ENCODE peak calls at places on chromosomes 6 and 20, in four cellular contexts. W is heart right ventricle; P is activated CD8-positive, alpha-beta T cell treated with anti-CD3 and anti-CD28 coated beads for 36 hours; V is right atrium auricular region. B is an unnamed sample.

GRCh38 chr6:30882764-30883475 is 1.4 kb upstream of the DDR1 start:
- DNase-seq in W (no peak), P (peak; percentile 25), V (peak; percentile 71), B (no peak)

GRCh38 chr6:27630727-27631613 is 158.1 kb upstream of the ZNF184 start:
- DNase-seq in W (no peak), P (peak; percentile 84), V (no peak), B (no peak)

GRCh38 chr6:112223070-112223861 is 31.1 kb downstream of the LAMA4 start:
- DNase-seq in W (no peak), P (no peak), V (no peak), B (peak; percentile 89)

GRCh38 chr20:47792021-47792618 is 6.8 kb upstream of the SULF2 start:
- DNase-seq in W (peak; percentile 48), P (no peak), V (peak; percentile 88), B (peak; percentile 90)

GRCh38 chr6:140858381-140858971 is 1274.2 kb upstream of the GJE1 start:
- DNase-seq in W (no peak), P (no peak), V (no peak), B (no peak)

GRCh38 chr6:13447949-13448724 is 39.3 kb downstream of the GFOD1 start:
- DNase-seq in W (no peak), P (no peak), V (no peak), B (no peak)

GRCh38 chr6:134288538-134289203 is 29.2 kb downstream of the SGK1 start:
- DNase-seq in W (no peak), P (peak; percentile 31), V (no peak), B (peak; percentile 40)

GRCh38 chr6:163159110-163159509 is 255.4 kb upstream of the QKI start:
- DNase-seq in W (no peak), P (no peak), V (no peak), B (no peak)

DNA sequence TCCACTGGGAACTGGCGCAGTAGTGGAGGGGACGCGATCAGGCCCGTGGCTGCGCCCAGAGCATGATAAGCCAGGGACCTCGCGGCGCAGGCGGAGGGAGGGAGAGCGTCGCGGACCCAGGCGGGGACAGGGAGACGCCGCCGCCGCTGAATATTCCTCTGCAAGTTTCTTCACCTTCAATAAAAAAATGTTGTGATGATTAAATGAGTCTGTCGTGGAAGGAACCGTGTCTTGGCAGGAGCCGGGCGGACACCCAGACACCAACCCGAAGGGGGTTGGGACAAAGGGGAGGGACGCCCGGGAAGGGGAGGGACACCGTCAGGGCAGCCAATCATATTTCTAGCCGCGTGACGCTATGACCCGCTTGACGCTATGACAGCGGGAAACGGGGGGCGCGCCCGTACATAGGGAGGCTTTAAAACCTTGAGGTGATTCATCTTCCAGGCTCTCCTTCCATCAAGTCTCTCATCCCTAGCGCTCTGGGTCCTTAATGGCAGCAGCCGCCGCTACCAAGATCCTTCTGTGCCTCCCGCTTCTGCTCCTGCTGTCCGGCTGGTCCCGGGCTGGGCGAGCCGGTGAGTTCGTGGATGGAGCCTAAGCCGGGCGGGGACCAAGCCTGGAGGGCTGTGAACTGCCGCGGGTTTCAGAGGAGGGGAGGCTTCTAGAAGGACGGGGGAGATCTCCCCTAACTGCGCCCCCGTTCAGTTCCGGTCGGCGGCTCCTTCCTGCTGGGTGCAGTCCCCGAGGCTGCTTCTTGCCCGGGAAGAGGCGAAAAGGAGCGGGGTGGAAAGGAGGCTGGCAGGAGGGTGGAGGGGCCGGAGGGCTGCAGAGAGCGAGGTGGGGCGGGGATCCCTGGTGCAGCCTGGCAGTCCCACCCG is at the start of gene ULBP2:
- DNase-seq in W (peak; percentile 85), P (peak; percentile 96), V (peak; percentile 93), B (peak; percentile 77)
- TF ChIP-seq CTCF in W (no peak), P (no peak), V (no peak), B (no peak)

GRCh38 chr6:47479156-47479541 is 1.6 kb downstream of the CD2AP start:
- DNase-seq in W (no peak), P (no peak), V (no peak), B (no peak)

GRCh38 chr6:47479874-47480273 is 2.3 kb downstream of the CD2AP start:
- DNase-seq in W (no peak), P (no peak), V (no peak), B (no peak)

GRCh38 chr6:47476794-47477496 is 644 bp upstream of the CD2AP start:
- DNase-seq in W (no peak), P (no peak), V (no peak), B (no peak)

GRCh38 chr6:47478233-47479155 is 905 bp downstream of the CD2AP start:
- DNase-seq in W (no peak), P (no peak), V (no peak), B (no peak)

GRCh38 chr6:47477497-47478232 is at the start of gene CD2AP:
- DNase-seq in W (peak; percentile 86), P (peak; percentile 92), V (peak; percentile 73), B (peak; percentile 41)
- TF ChIP-seq CTCF in W (peak; percentile 12), P (no peak), V (peak; percentile 38), B (no peak)

DNA sequence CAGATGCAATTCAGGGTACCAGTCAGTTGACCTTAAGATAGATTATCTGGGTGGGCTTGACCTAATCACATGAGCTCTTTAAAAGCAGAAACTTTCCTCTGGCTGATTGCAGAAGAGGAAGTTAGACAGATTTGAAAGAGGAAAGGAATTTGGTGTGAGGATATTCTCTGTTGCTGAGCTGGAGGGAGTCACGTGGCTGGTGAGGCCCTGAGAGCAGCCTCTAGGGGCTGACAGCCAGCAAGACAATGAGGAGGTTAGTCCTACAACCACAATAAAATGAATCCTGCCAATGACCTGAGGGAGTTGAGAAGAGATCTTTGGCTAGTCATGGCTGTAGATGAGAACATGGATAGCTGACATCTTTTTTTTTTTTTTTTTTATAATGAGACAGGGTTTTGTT is 87.0 kb upstream of the B3GAT2 start:
- DNase-seq in W (no peak), P (no peak), V (no peak), B (no peak)
- TF ChIP-seq CTCF in W (no peak), P (no peak), V (no peak), B (no peak)

GRCh38 chr6:35955970-35956369 is 35.1 kb upstream of the SRPK1 start:
- DNase-seq in W (no peak), P (peak; percentile 38), V (no peak), B (no peak)
- TF ChIP-seq CTCF in W (no peak), P (peak; percentile 48), V (no peak), B (no peak)

GRCh38 chr20:20173269-20173668 is 120.9 kb downstream of the CFAP61 start:
- DNase-seq in W (no peak), P (no peak), V (no peak), B (no peak)

DNA sequence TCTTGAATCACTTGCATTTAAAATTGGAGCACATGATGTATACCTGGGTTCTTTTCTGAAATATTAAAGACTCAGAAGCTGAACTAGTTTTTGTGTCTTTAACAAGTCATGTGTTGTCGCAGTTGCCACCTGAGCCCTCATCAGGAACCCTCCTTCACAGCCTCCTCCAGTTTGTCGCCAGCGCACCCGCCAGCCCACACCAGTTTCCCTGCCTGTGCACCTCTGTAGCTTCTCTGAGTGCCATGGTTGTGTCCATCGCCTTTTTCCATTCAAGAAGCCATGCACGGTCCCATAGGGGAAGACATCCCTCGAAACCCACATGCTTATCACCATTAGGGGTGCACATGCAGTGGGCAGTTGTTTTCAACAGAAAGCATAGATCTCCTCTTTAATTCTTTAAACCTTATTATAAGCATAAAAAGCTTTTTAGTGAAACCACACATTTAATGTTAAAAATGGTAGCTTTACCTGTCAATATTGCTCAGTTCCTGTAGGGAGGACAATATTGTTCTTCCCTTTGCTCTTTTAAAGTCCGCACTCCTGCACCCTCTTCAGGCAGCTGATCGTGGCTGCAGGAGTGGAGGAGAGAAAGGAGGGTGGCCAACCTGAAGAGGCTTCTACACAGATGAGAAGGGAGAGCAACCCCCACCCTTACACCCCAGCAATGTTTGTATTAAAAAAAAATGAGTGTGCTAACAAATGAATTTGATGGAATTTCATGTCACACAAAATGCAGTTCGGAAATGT is 121.9 kb downstream of the CFAP61 start:
- DNase-seq in W (no peak), P (no peak), V (no peak), B (no peak)
- TF ChIP-seq CTCF in W (peak; percentile 8), P (no peak), V (no peak), B (no peak)

GRCh38 chr6:88865275-88865674 is 98.1 kb downstream of the RNGTT start:
- DNase-seq in W (no peak), P (no peak), V (no peak), B (no peak)

GRCh38 chr6:88866856-88867255 is 96.6 kb downstream of the RNGTT start:
- DNase-seq in W (no peak), P (no peak), V (no peak), B (no peak)

GRCh38 chr6:88867841-88868558 is 95.4 kb downstream of the RNGTT start:
- DNase-seq in W (no peak), P (no peak), V (no peak), B (no peak)

GRCh38 chr6:88868559-88868860 is 94.9 kb downstream of the RNGTT start:
- DNase-seq in W (no peak), P (no peak), V (no peak), B (no peak)

DNA sequence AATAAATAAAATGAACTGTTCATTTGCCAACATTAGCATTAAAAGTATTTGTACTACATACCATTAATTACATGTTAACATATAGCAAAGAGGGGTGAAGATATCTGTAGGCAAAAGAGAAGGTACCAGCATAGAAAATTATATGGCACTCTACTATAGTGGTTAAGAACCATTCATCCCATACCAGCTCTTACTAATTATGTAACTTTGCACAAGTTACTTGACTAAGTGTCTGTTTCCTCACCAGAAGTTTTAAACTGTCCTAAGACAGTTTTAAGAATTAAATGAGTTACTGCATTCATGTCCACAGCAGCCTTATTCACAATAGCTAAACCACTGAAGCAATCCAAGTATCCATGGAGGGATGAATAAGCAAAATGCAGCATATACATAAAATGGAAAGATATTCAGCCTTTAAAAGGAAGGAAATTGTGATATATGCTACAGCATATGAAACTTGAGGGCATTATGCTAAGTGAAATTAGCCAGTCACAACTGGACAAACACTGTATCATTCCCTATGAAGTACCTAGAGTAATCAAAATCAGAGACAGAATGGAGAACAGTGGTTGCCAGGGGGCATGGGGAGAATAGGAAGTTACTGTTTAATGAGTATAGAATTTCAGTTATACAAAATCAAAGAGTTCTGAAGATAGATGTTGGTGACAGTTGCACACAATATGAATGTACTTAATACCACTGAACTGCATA is 98.9 kb downstream of the RNGTT start:
- DNase-seq in W (no peak), P (no peak), V (no peak), B (no peak)
- TF ChIP-seq CTCF in W (no peak), P (no peak), V (no peak), B (no peak)

DNA sequence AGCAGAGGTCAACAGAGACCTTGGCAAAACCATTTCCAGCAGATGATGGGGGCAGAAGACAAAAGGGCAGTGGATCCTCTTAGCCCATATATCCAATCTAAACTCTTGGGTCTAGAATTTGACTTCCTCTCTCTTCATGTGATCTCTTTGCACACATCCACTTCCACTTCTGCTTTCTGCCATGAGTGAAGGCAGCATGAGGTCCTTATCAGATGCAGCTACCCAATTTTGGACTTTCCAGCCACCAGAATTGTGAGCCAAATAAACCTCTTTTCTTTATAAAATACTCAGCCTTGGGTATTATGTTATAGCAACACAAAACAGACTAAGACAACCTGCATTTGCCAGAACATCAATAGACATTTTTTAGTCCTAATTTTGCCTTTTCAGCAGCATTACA is 191.6 kb downstream of the ADAT2 start:
- DNase-seq in W (no peak), P (no peak), V (no peak), B (no peak)
- TF ChIP-seq CTCF in W (no peak), P (no peak), V (no peak), B (no peak)

GRCh38 chr20:54272901-54273488 is 65.1 kb downstream of the PFDN4 start:
- DNase-seq in W (no peak), P (no peak), V (no peak), B (no peak)
- TF ChIP-seq CTCF in W (no peak), P (no peak), V (no peak), B (no peak)